ENCODE peak calls at places on chromosome 4, in five cellular contexts. One of them, this sample, is unnamed.

GRCh38 chr4:54225671-54226398 is 3.3 kb upstream of the PDGFRA start:
- DNase-seq in neural progenitor cell: peak; percentile 29
- DNase-seq in fibroblast of lung: peak; percentile 34
- DNase-seq in GM12878: no peak
- DNase-seq in endothelial cell of umbilical vein: no peak
- DNase-seq in this sample: no peak

GRCh38 chr4:44563496-44563895 is 87.9 kb downstream of the YIPF7 start:
- DNase-seq in endothelial cell of umbilical vein: no peak
- DNase-seq in fibroblast of lung: no peak
- DNase-seq in GM12878: no peak
- DNase-seq in neural progenitor cell: no peak
- DNase-seq in this sample: peak; percentile 5

GRCh38 chr4:33334416-33334815 is 2614.2 kb downstream of the PCDH7 start:
- DNase-seq in GM12878: no peak
- DNase-seq in neural progenitor cell: no peak
- DNase-seq in fibroblast of lung: peak; percentile 2
- DNase-seq in endothelial cell of umbilical vein: no peak
- DNase-seq in this sample: no peak

GRCh38 chr4:119130365-119131065 is 5.1 kb upstream of the MYOZ2 start:
- DNase-seq in neural progenitor cell: no peak
- DNase-seq in fibroblast of lung: peak; percentile 79
- DNase-seq in endothelial cell of umbilical vein: peak; percentile 85
- DNase-seq in GM12878: no peak
- DNase-seq in this sample: no peak

GRCh38 chr4:83138979-83139378 is 24.4 kb upstream of the PLAC8 start:
- DNase-seq in GM12878: no peak
- DNase-seq in fibroblast of lung: no peak
- DNase-seq in endothelial cell of umbilical vein: no peak
- DNase-seq in neural progenitor cell: no peak
- DNase-seq in this sample: no peak

GRCh38 chr4:71338846-71339593 is at the start of gene SLC4A4:
- DNase-seq in neural progenitor cell: no peak
- DNase-seq in endothelial cell of umbilical vein: no peak
- DNase-seq in fibroblast of lung: peak; percentile 54
- DNase-seq in GM12878: peak; percentile 70
- DNase-seq in this sample: peak; percentile 37

GRCh38 chr4:37767546-37767945 is 58.9 kb upstream of the PGM2 start:
- DNase-seq in GM12878: no peak
- DNase-seq in fibroblast of lung: peak; percentile 43
- DNase-seq in neural progenitor cell: no peak
- DNase-seq in endothelial cell of umbilical vein: peak; percentile 9
- DNase-seq in this sample: peak; percentile 72

GRCh38 chr4:32824321-32824720 is 2104.2 kb downstream of the PCDH7 start:
- DNase-seq in neural progenitor cell: no peak
- DNase-seq in GM12878: no peak
- DNase-seq in endothelial cell of umbilical vein: no peak
- DNase-seq in fibroblast of lung: peak; percentile 51
- DNase-seq in this sample: no peak

GRCh38 chr4:158856852-158857251 is 88.0 kb downstream of the FNIP2 start:
- DNase-seq in fibroblast of lung: peak; percentile 77
- DNase-seq in endothelial cell of umbilical vein: peak; percentile 70
- DNase-seq in neural progenitor cell: peak; percentile 34
- DNase-seq in GM12878: no peak
- DNase-seq in this sample: peak; percentile 25

GRCh38 chr4:184620208-184620867 is 28.9 kb downstream of the CASP3 start:
- DNase-seq in fibroblast of lung: no peak
- DNase-seq in neural progenitor cell: no peak
- DNase-seq in GM12878: no peak
- DNase-seq in endothelial cell of umbilical vein: no peak
- DNase-seq in this sample: no peak
- H3K4me1 ChIP-seq in fibroblast of lung: no peaks in the 10 kb centered on the region
- H3K4me1 ChIP-seq in neural progenitor cell: no peaks in the 10 kb centered on the region
- H3K4me1 ChIP-seq in GM12878: peaks cover 10% of the 10 kb centered on the region
- H3K4me1 ChIP-seq in endothelial cell of umbilical vein: no peaks in the 10 kb centered on the region
- H3K4me1 ChIP-seq in this sample: no peaks in the 10 kb centered on the region

DNA sequence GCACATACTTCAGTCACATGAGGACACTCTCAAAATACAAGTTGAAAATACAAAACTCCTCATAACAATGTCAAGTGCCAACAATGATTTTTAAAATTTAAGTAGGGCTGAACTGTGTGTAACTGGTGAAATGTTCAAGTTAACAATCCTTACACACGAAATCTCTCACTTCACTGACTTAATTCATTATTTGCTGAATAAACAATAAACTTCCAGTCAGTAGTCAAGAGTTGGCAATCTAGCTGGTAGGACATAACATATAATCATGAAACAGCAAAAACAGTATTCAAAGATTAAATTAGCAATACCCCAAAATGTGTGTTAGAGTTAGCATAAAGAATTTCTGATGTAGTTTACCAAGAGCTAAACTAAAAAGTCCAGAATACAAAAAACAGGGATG is 1.9 kb upstream of the RAB33B start:
- DNase-seq in fibroblast of lung: no peak
- DNase-seq in GM12878: no peak
- DNase-seq in endothelial cell of umbilical vein: peak; percentile 10
- DNase-seq in neural progenitor cell: no peak
- DNase-seq in this sample: no peak
- H3K9ac ChIP-seq in fibroblast of lung: no peak overlapping the region
- H3K9ac ChIP-seq in GM12878: no peak overlapping the region
- H3K9ac ChIP-seq in endothelial cell of umbilical vein: peak overlapping the region; percentile 96
- H3K9ac ChIP-seq in neural progenitor cell: no peak overlapping the region
- H3K9ac ChIP-seq in this sample: peak overlapping the region; percentile 80

GRCh38 chr4:146415829-146416228 is 105.9 kb downstream of the SLC10A7 start:
- DNase-seq in endothelial cell of umbilical vein: no peak
- DNase-seq in fibroblast of lung: no peak
- DNase-seq in GM12878: no peak
- DNase-seq in neural progenitor cell: no peak
- DNase-seq in this sample: no peak
- TF ChIP-seq CTCF in endothelial cell of umbilical vein: no peak
- TF ChIP-seq CTCF in fibroblast of lung: no peak
- TF ChIP-seq CTCF in GM12878: no peak
- TF ChIP-seq CTCF in neural progenitor cell: no peak
- TF ChIP-seq CTCF in this sample: no peak

GRCh38 chr4:164807611-164808010 is 53.7 kb downstream of the SMIM31 start:
- DNase-seq in neural progenitor cell: peak; percentile 93
- DNase-seq in fibroblast of lung: no peak
- DNase-seq in GM12878: no peak
- DNase-seq in endothelial cell of umbilical vein: no peak
- DNase-seq in this sample: peak; percentile 30

GRCh38 chr4:164803702-164804101 is 49.8 kb downstream of the SMIM31 start:
- DNase-seq in neural progenitor cell: no peak
- DNase-seq in endothelial cell of umbilical vein: no peak
- DNase-seq in fibroblast of lung: no peak
- DNase-seq in GM12878: no peak
- DNase-seq in this sample: no peak

GRCh38 chr4:164800786-164801185 is 46.9 kb downstream of the SMIM31 start:
- DNase-seq in fibroblast of lung: no peak
- DNase-seq in GM12878: no peak
- DNase-seq in endothelial cell of umbilical vein: no peak
- DNase-seq in neural progenitor cell: no peak
- DNase-seq in this sample: no peak

GRCh38 chr4:164799410-164799809 is 45.5 kb downstream of the SMIM31 start:
- DNase-seq in GM12878: no peak
- DNase-seq in neural progenitor cell: peak; percentile 71
- DNase-seq in fibroblast of lung: no peak
- DNase-seq in endothelial cell of umbilical vein: no peak
- DNase-seq in this sample: no peak

GRCh38 chr4:164802301-164802700 is 48.4 kb downstream of the SMIM31 start:
- DNase-seq in endothelial cell of umbilical vein: no peak
- DNase-seq in neural progenitor cell: no peak
- DNase-seq in GM12878: no peak
- DNase-seq in fibroblast of lung: no peak
- DNase-seq in this sample: no peak
- H3K4me1 ChIP-seq in endothelial cell of umbilical vein: no peaks in the 10 kb centered on the region
- H3K4me1 ChIP-seq in neural progenitor cell: peaks cover 48% of the 10 kb centered on the region
- H3K4me1 ChIP-seq in GM12878: no peaks in the 10 kb centered on the region
- H3K4me1 ChIP-seq in fibroblast of lung: no peaks in the 10 kb centered on the region
- H3K4me1 ChIP-seq in this sample: no peaks in the 10 kb centered on the region

DNA sequence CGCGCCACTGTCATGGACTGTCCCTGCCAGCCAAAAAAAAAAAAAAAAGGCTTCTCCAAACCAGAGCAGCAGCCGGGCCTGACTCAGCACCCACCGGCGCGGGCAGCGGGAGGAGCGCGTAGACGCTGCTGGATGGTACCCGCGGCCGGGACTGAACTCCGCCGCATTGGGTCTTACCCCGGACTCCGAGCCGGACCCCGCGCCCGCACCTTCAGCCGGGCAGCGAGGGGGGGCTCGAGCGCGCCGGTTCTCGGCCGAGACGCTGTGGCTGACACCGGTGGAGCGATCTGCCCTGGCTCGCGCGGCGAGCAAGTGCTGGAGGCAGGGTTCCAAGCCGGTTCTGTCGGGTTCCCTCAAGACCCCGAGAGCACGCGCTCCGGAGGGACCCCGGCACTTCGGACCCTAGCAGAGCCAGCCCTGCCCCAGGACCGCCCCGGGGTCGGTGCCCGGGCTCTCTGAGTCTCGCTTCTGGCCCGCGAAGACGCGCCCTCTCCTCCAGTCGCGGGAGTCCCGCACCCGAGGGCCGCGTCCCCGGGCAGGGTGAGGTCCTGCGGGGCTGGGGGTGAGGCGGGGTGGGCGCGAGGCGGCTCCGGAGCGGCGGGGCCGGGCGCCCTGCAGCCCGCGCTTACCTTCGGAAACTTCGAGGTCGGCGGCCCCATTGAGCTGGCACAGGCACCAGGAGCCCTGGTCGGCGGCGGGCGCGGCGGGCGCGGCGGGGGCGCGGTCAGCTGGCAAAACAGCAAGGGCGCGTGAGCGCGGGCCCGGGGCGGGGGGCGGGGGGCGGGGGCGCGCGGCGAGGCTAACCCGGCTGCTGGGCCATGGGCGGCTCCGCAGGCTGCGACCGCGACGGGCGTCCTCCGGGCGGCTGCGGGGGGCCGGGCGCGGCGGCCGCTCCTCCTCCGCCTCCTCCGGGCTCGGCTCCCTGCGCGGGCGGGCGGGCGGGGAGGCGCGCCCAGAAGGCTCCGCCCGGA is 11.8 kb upstream of the MAN2B2 start:
- DNase-seq in GM12878: no peak
- DNase-seq in fibroblast of lung: peak; percentile 8
- DNase-seq in neural progenitor cell: peak; percentile 61
- DNase-seq in endothelial cell of umbilical vein: no peak
- DNase-seq in this sample: peak; percentile 28
- H3K9ac ChIP-seq in GM12878: no peak overlapping the region
- H3K9ac ChIP-seq in fibroblast of lung: no peak overlapping the region
- H3K9ac ChIP-seq in neural progenitor cell: no peak overlapping the region
- H3K9ac ChIP-seq in endothelial cell of umbilical vein: no peak overlapping the region
- H3K9ac ChIP-seq in this sample: no peak overlapping the region

DNA sequence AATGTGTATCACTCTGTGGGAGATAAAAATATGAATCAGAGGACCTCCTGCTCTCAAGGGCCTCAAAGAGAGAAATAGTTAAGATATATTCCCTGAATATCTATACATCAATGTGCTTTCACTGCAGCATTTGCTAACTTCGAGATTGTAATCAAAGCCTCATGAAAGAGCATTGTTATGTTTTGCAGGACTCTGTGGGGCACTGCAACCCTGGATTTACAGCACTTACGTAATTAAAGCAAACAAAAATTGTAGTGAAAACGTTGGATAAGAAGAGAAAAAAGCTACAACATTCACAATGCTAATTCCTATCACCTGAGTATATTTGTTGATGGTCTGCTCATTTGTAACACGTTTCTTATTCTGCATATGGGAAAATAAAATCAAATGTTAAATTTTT is 48.0 kb downstream of the ETNPPL start:
- DNase-seq in endothelial cell of umbilical vein: no peak
- DNase-seq in neural progenitor cell: no peak
- DNase-seq in GM12878: no peak
- DNase-seq in fibroblast of lung: no peak
- DNase-seq in this sample: no peak
- TF ChIP-seq CTCF in endothelial cell of umbilical vein: no peak
- TF ChIP-seq CTCF in neural progenitor cell: no peak
- TF ChIP-seq CTCF in GM12878: no peak
- TF ChIP-seq CTCF in fibroblast of lung: no peak
- TF ChIP-seq CTCF in this sample: no peak

GRCh38 chr4:128376958-128377357 is 89.3 kb upstream of the PGRMC2 start:
- DNase-seq in endothelial cell of umbilical vein: no peak
- DNase-seq in neural progenitor cell: no peak
- DNase-seq in GM12878: no peak
- DNase-seq in fibroblast of lung: no peak
- DNase-seq in this sample: no peak

GRCh38 chr4:128376303-128376702 is 88.7 kb upstream of the PGRMC2 start:
- DNase-seq in neural progenitor cell: no peak
- DNase-seq in fibroblast of lung: no peak
- DNase-seq in endothelial cell of umbilical vein: no peak
- DNase-seq in GM12878: no peak
- DNase-seq in this sample: no peak

GRCh38 chr4:128366212-128366611 is 78.6 kb upstream of the PGRMC2 start:
- DNase-seq in GM12878: no peak
- DNase-seq in fibroblast of lung: no peak
- DNase-seq in neural progenitor cell: no peak
- DNase-seq in endothelial cell of umbilical vein: no peak
- DNase-seq in this sample: no peak

GRCh38 chr4:128371004-128371777 is 83.6 kb upstream of the PGRMC2 start:
- DNase-seq in neural progenitor cell: no peak
- DNase-seq in endothelial cell of umbilical vein: no peak
- DNase-seq in fibroblast of lung: peak; percentile 44
- DNase-seq in GM12878: no peak
- DNase-seq in this sample: peak; percentile 35
- H3K4me1 ChIP-seq in neural progenitor cell: no peaks in the 10 kb centered on the region
- H3K4me1 ChIP-seq in endothelial cell of umbilical vein: no peaks in the 10 kb centered on the region
- H3K4me1 ChIP-seq in fibroblast of lung: peaks cover 2% of the 10 kb centered on the region
- H3K4me1 ChIP-seq in GM12878: no peaks in the 10 kb centered on the region
- H3K4me1 ChIP-seq in this sample: peaks cover 8% of the 10 kb centered on the region

GRCh38 chr4:89307446-89308160 is at the start of gene GPRIN3:
- DNase-seq in endothelial cell of umbilical vein: peak; percentile 62
- DNase-seq in neural progenitor cell: peak; percentile 75
- DNase-seq in fibroblast of lung: peak; percentile 21
- DNase-seq in GM12878: no peak
- DNase-seq in this sample: no peak
- H3K9ac ChIP-seq in endothelial cell of umbilical vein: peak within 1 kb of the TSS; percentile 47
- H3K9ac ChIP-seq in neural progenitor cell: no peak within 1 kb of the TSS
- H3K9ac ChIP-seq in fibroblast of lung: no peak within 1 kb of the TSS
- H3K9ac ChIP-seq in GM12878: no peak within 1 kb of the TSS
- H3K9ac ChIP-seq in this sample: no peak within 1 kb of the TSS

This sample was measured in mammary epithelial cell.